ENCODE peak calls at places on chromosome 7, in seven cellular contexts. L is neural progenitor cell, R is hepatocyte, N is upper lobe of left lung, Q is AG04450, K is mesenchymal stem cell, V is lower lobe of right lung. S is an unnamed sample.

GRCh38 chr7:42883950-42884349 is 27.9 kb downstream of the C7orf25 start:
- DNase-seq in L (peak; percentile 28), R (no peak), N (peak; percentile 77), Q (no peak), K (no peak), V (peak; percentile 77), S (no peak)

GRCh38 chr7:50588937-50589336 is 23.7 kb upstream of the DDC start:
- DNase-seq in L (no peak), R (no peak), N (no peak), Q (no peak), K (no peak), V (no peak), S (no peak)

GRCh38 chr7:29990931-29991330 is 1.3 kb upstream of the SCRN1 start:
- DNase-seq in L (no peak), R (no peak), N (no peak), Q (no peak), K (no peak), V (no peak), S (no peak)

GRCh38 chr7:132169730-132170129 is 406.5 kb downstream of the PLXNA4 start:
- DNase-seq in L (no peak), R (no peak), N (no peak), Q (no peak), K (no peak), V (no peak), S (no peak)

GRCh38 chr7:150663802-150664494 is 21.6 kb upstream of the GIMAP2 start:
- DNase-seq in L (no peak), R (no peak), N (no peak), Q (no peak), K (no peak), V (no peak), S (no peak)

GRCh38 chr7:13988011-13988410 is 1.5 kb downstream of the ETV1 start:
- DNase-seq in L (peak; percentile 38), R (peak; percentile 16), N (no peak), Q (no peak), K (peak; percentile 80), V (no peak), S (no peak)

GRCh38 chr7:39540320-39540719 is 25.9 kb upstream of the YAE1 start:
- DNase-seq in L (no peak), R (peak; percentile 48), N (no peak), Q (no peak), K (no peak), V (no peak), S (no peak)

GRCh38 chr7:24825315-24825917 is 68.2 kb upstream of the GSDME start:
- DNase-seq in L (no peak), R (peak; percentile 20), N (no peak), Q (no peak), K (peak; percentile 24), V (no peak), S (no peak)

GRCh38 chr7:78605131-78605530 is 806.6 kb downstream of the PHTF2 start:
- DNase-seq in L (no peak), R (no peak), N (no peak), Q (no peak), K (no peak), V (no peak), S (no peak)

GRCh38 chr7:91025906-91026390 is 238.3 kb upstream of the FZD1 start:
- DNase-seq in L (peak; percentile 57), R (no peak), N (no peak), Q (no peak), K (no peak), V (no peak), S (no peak)

GRCh38 chr7:91019686-91020385 is 244.4 kb upstream of the FZD1 start:
- DNase-seq in L (no peak), R (no peak), N (no peak), Q (no peak), K (no peak), V (no peak), S (no peak)

DNA sequence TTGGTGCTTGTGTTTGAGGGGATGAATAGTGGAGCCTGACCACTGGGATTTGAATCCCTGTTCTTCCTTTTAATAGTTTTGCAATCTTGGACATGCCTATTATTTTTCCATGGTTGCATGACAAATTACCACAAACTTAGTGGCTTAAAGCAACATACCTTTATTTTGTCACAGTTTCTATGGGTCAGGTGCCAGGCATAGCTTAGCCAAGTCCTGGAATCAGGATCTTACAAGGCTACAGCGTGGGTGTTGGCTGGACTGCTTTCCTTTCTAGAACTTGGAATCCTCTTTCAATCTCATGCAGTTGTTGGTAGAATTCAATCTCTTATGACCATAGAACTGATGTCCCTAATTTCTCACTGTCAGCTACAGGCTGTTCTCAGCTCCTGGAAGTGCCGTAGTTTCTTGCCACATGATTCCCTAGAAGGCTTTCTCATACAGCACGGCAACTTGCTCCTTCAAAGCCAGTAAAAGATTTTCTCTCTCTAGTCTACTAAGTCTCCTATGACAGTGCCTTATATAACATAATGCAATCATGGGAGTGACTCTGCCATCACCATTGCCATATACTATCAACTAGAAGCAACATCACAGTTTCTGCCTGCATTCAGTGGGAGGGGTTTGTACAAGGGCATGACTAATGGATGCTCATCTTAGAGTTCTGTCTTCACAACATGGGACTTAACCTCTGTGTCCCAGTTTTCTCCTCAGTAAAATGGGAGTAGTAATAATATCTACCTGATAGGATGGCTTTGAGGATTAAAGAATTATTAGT is 243.4 kb upstream of the FZD1 start:
- DNase-seq in L (no peak), R (no peak), N (no peak), Q (no peak), K (no peak), V (no peak), S (no peak)
- H3K4me3 ChIP-seq in L (no peak overlapping the region), R (no peak overlapping the region), N (no peak overlapping the region), Q (no peak overlapping the region), K (no peak overlapping the region), V (no peak overlapping the region), S (no peak overlapping the region)

GRCh38 chr7:158111906-158112570 is 475.6 kb downstream of the PTPRN2 start:
- DNase-seq in L (no peak), R (no peak), N (peak; percentile 60), Q (no peak), K (no peak), V (no peak), S (no peak)

GRCh38 chr7:158110034-158110590 is 477.5 kb downstream of the PTPRN2 start:
- DNase-seq in L (no peak), R (no peak), N (no peak), Q (no peak), K (no peak), V (no peak), S (no peak)

GRCh38 chr7:158111556-158111880 is 476.1 kb downstream of the PTPRN2 start:
- DNase-seq in L (no peak), R (no peak), N (no peak), Q (no peak), K (no peak), V (no peak), S (no peak)

GRCh38 chr7:158109364-158110033 is 478.1 kb downstream of the PTPRN2 start:
- DNase-seq in L (no peak), R (no peak), N (no peak), Q (no peak), K (no peak), V (no peak), S (no peak)

DNA sequence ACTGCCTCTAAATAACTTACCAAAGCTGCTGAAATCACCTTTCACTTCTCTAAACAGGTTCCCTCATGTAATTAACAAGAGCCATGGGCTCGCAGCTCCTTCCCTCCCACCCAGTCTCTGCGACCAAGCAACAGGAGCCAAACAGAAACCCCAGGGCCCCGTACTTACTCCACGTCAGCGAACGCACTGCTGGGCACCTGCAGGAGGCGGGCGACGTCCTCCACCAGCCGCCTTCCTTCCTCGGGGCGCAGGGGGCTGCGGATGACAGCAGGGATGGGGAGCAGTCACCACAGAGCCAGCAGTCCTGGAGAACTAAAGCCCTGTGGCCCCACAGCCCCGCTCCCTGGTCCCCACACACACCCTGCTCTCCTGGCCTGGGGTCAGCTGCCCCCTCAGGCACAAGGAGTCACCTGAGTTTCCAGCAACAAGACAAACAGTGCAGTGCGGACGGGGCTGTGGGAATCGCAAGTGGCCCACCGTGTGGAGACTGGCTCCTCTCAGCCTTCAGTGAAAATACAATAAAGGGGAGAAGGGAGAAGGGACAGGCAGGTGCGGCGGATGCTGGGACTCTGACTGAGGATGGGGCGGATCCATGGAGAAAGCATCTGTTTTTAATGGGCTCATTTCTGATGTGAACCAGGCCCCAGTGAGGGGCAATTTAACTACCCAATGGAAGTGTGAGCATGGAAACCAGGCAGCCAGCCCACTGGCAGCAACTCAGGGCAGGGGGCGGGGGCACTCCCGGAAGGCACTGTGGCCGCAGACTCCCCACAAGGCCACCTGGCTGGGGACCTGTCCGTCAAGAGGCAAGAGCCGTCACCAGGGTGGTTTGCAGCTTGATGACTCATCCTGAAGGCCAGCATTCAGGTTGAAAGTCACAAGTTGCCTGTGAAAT is 476.7 kb downstream of the PTPRN2 start:
- DNase-seq in L (peak; percentile 16), R (peak; percentile 56), N (peak; percentile 75), Q (no peak), K (no peak), V (no peak), S (no peak)
- H3K9me3 ChIP-seq in L (no peaks in the 10 kb centered on the region), R (no peaks in the 10 kb centered on the region), N (peaks cover 13% of the 10 kb centered on the region), Q (peaks cover 92% of the 10 kb centered on the region), K (peaks cover 28% of the 10 kb centered on the region), V (peaks cover 4% of the 10 kb centered on the region), S (no peaks in the 10 kb centered on the region)

GRCh38 chr7:89017676-89018075 is 222.1 kb upstream of the TEX47 start:
- DNase-seq in L (no peak), R (no peak), N (no peak), Q (no peak), K (no peak), V (no peak), S (no peak)

DNA sequence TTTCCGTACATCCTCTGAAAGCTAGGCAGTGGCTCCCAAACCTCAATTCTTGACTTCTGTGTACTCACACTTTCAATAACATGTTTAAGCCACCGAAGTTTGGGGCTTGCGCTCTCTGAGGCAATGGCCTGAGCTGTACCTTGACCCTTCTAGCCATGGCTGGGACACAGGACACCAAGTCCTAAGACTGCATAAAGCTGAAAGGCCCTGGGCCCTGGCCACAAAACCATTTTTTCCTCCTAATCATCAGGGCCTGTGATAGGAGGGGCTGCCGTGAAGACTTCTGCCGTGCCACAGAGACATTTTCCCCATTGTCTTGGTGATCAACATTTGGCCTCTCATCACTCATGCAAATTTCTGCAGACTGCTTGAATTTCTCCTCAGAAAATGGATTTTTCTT is 216.5 kb upstream of the TEX47 start:
- DNase-seq in L (no peak), R (no peak), N (no peak), Q (no peak), K (no peak), V (no peak), S (no peak)
- H3K4me3 ChIP-seq in L (no peak overlapping the region), R (no peak overlapping the region), N (no peak overlapping the region), Q (no peak overlapping the region), K (no peak overlapping the region), V (no peak overlapping the region), S (no peak overlapping the region)

GRCh38 chr7:158067219-158067930 is 520.2 kb downstream of the PTPRN2 start:
- DNase-seq in L (no peak), R (no peak), N (peak; percentile 74), Q (no peak), K (no peak), V (no peak), S (no peak)

GRCh38 chr7:158070222-158070920 is 517.3 kb downstream of the PTPRN2 start:
- DNase-seq in L (no peak), R (no peak), N (no peak), Q (no peak), K (no peak), V (no peak), S (no peak)

GRCh38 chr7:158065340-158065739 is 522.3 kb downstream of the PTPRN2 start:
- DNase-seq in L (no peak), R (no peak), N (no peak), Q (no peak), K (no peak), V (no peak), S (no peak)

GRCh38 chr7:158066085-158066484 is 521.5 kb downstream of the PTPRN2 start:
- DNase-seq in L (no peak), R (no peak), N (no peak), Q (no peak), K (no peak), V (no peak), S (no peak)

GRCh38 chr7:158067931-158068482 is 519.6 kb downstream of the PTPRN2 start:
- DNase-seq in L (no peak), R (no peak), N (no peak), Q (no peak), K (no peak), V (no peak), S (no peak)
- H3K9me3 ChIP-seq in L (no peaks in the 10 kb centered on the region), R (no peaks in the 10 kb centered on the region), N (no peaks in the 10 kb centered on the region), Q (peaks cover 89% of the 10 kb centered on the region), K (peaks cover 3% of the 10 kb centered on the region), V (no peaks in the 10 kb centered on the region), S (peaks cover 7% of the 10 kb centered on the region)